ENCODE peak calls at places on chromosomes 1 and 21, in nine cellular contexts. X is stomach, F is spleen, N is H1, P is IMR-90, L is adrenal gland, C is heart left ventricle, H is uterus, E is prostate gland. S is an unnamed sample. For H3K27me3, the result is how much of the 10 kb centered on the place peaks cover.

GRCh38 chr21:15735409-15735808 is 5.6 kb downstream of the USP25 start:
- DNase-seq in C (no peak), X (no peak), E (no peak), F (no peak), N (no peak), H (no peak), P (no peak), L (no peak), S (no peak)

GRCh38 chr1:185453496-185454192 is 136.6 kb upstream of the IVNS1ABP start:
- DNase-seq in N (no peak), E (no peak), C (no peak), H (no peak), P (peak), L (no peak), F (no peak), X (no peak), S (no peak)

GRCh38 chr1:89672489-89673183 is 39.7 kb downstream of the LRRC8C start:
- DNase-seq in H (no peak), N (no peak), F (no peak), E (no peak), X (no peak), P (peak), L (no peak), C (no peak), S (no peak)

GRCh38 chr1:203317429-203318228 is 12.3 kb downstream of the BTG2 start:
- DNase-seq in N (no peak), L (no peak), C (no peak), H (no peak), F (no peak), P (no peak), E (no peak), X (no peak), S (peak)

GRCh38 chr1:72623299-72623708 is 341.0 kb upstream of the NEGR1 start:
- DNase-seq in P (peak), L (no peak), E (peak), C (no peak), X (no peak), N (peak), F (no peak), H (no peak), S (peak)

GRCh38 chr1:24896176-24896575 is 33.9 kb downstream of the RUNX3 start:
- DNase-seq in C (no peak), E (no peak), H (no peak), X (peak), F (no peak), N (peak), L (no peak), P (no peak), S (no peak)

GRCh38 chr21:45942011-45942546 is 39.5 kb upstream of the COL6A1 start:
- DNase-seq in P (no peak), H (no peak), N (no peak), F (no peak), E (no peak), L (no peak), X (no peak), C (no peak), S (no peak)

GRCh38 chr1:235246022-235246948 is 81.7 kb downstream of the ARID4B start:
- DNase-seq in L (no peak), H (no peak), X (no peak), N (no peak), P (no peak), F (no peak), C (no peak), E (no peak), S (no peak)

GRCh38 chr1:155929057-155929456 is 5.2 kb downstream of the KHDC4 start:
- DNase-seq in H (no peak), L (peak), F (no peak), C (no peak), P (no peak), X (no peak), E (no peak), N (no peak), S (no peak)

GRCh38 chr1:231776006-231776707 is 149.6 kb downstream of the DISC1 start:
- DNase-seq in F (no peak), H (no peak), C (no peak), L (no peak), E (no peak), N (no peak), X (no peak), P (peak), S (no peak)

GRCh38 chr1:9755441-9755995 is 68.2 kb downstream of the CLSTN1 start:
- DNase-seq in N (no peak), E (no peak), L (no peak), H (no peak), P (no peak), X (no peak), F (peak), C (no peak), S (no peak)

GRCh38 chr1:48679868-48680267 is 96.8 kb downstream of the BEND5 start:
- DNase-seq in P (no peak), H (no peak), L (no peak), F (no peak), E (no peak), X (no peak), N (no peak), C (no peak), S (no peak)

GRCh38 chr1:23097316-23097715 is 71.3 kb downstream of the LUZP1 start:
- DNase-seq in C (no peak), F (no peak), P (peak), L (no peak), X (no peak), N (no peak), E (no peak), H (no peak), S (no peak)

GRCh38 chr1:168613689-168614655 is 37.6 kb downstream of the XCL1 start:
- DNase-seq in F (no peak), N (no peak), C (peak), X (no peak), L (no peak), E (no peak), H (peak), P (no peak), S (no peak)

GRCh38 chr1:99305626-99306025 is 41.3 kb downstream of the PLPPR4 start:
- DNase-seq in P (peak), L (no peak), X (no peak), E (no peak), C (no peak), H (no peak), F (no peak), N (no peak), S (no peak)

GRCh38 chr1:58779837-58780585 is 3.8 kb downstream of the JUN start:
- DNase-seq in P (peak), L (peak), N (no peak), X (peak), F (no peak), H (peak), C (peak), E (peak), S (peak)

GRCh38 chr21:15804247-15804985 is 74.6 kb downstream of the USP25 start:
- DNase-seq in F (no peak), X (no peak), H (no peak), P (no peak), L (no peak), N (no peak), C (no peak), E (no peak), S (no peak)

GRCh38 chr1:157137773-157138219 is 399 bp downstream of the ETV3 start:
- DNase-seq in F (no peak), X (no peak), N (peak), C (no peak), H (no peak), L (no peak), E (no peak), P (no peak), S (no peak)

GRCh38 chr1:196660272-196660671 is 8.4 kb downstream of the CFH start:
- DNase-seq in X (no peak), N (no peak), P (no peak), L (no peak), C (no peak), F (no peak), E (no peak), H (no peak), S (no peak)

GRCh38 chr1:15272009-15272781 is 25.2 kb downstream of the FHAD1 start:
- DNase-seq in C (peak), F (no peak), X (peak), N (peak), P (peak), E (peak), H (peak), L (peak), S (peak)

GRCh38 chr1:180040034-180040433 is 85.4 kb downstream of the CEP350 start:
- DNase-seq in X (no peak), E (no peak), F (no peak), N (no peak), C (no peak), P (peak), L (peak), H (no peak), S (no peak)

DNA sequence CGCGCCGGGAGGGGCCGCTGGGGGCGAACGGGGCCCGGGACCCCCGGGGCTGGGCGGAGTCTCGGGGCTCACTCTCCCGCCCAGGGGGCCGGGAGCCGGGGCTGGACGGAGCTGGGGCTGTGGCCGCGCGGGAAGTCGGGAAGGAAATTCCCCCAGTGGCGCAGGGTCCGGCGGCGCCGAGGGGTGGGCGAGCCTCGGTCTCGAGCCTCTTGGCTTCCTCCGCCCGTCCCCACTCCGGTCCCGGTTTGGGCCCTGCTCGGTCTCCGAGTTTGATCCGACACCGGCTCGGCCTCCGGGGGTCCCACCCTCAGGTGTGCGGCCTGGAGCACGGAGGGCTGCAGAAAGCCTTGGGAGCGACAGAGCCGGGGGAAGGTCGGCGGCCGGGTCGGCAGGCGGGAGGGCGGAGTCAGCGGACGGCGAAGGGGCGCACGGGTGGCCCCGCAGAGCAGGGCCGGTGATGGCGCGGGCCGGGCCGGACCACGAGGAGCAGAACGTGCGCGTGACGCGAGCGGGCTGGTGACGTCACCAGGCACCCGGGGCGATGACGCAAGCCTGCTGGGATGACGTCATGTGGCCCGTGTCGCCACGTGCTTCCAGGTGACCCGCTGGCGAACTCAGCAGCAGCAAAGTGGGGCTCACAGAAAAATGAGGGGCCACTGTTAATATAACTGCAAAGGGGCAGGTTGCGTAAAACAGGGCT is 610 bp upstream of the HES4 start:
- DNase-seq in L (peak), C (peak), F (peak), E (peak), X (peak), P (peak), N (peak), H (peak), S (peak)
- H3K27me3 ChIP-seq in L (half or more), C (under half), F (half or more), E (under half), X (under half), P (under half), N (half or more), H (under half), S (under half)

GRCh38 chr1:228148196-228148861 is 1.4 kb upstream of the GJC2 start:
- DNase-seq in X (no peak), L (no peak), C (peak), H (peak), N (peak), F (no peak), P (no peak), E (no peak), S (no peak)

GRCh38 chr1:228148971-228149340 is 774 bp upstream of the GJC2 start:
- DNase-seq in X (no peak), L (no peak), C (no peak), P (no peak), E (no peak), N (peak), F (no peak), H (no peak), S (peak)

GRCh38 chr1:228150021-228150457 is 309 bp downstream of the GJC2 start:
- DNase-seq in L (no peak), E (no peak), P (no peak), X (no peak), C (peak), H (peak), F (no peak), N (no peak), S (peak)

GRCh38 chr1:228150458-228151169 is 884 bp downstream of the GJC2 start:
- DNase-seq in P (peak), L (peak), F (no peak), H (peak), X (no peak), E (no peak), N (peak), C (peak), S (peak)

GRCh38 chr1:228149341-228150020 is at the start of gene GJC2:
- DNase-seq in X (no peak), C (peak), L (no peak), P (peak), H (peak), N (peak), F (no peak), E (no peak), S (no peak)
- TF ChIP-seq POLR2A in X (no peak), C (no peak), L (no peak), P (no peak), H (no peak), N (no peak), F (no peak), E (peak), S (no peak)

DNA sequence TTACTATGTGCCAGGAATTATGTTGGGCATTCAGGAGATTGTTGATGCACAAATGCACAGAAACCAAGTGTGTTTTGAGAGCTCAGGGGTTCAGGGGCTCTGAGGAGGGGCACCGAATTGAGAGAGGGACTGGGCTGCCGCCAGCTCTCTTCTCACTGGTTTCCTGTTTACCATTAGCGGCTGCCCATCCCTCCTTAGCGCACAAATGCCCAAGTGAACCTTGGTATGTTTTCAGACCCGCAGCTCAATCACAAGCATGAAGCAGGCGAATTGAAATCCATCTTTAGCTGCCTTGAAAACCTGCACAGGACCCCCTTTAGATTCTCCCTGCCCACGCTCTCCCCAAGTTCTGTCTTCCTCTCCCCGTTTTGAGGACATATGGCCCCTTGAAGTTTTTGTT is 61.2 kb upstream of the ACOT11 start:
- DNase-seq in E (no peak), L (no peak), N (no peak), F (no peak), X (no peak), H (no peak), C (no peak), P (no peak), S (no peak)
- H3K4me3 ChIP-seq in E (no peak), L (no peak), N (peak), F (no peak), X (no peak), H (no peak), C (peak), P (no peak), S (no peak)

GRCh38 chr1:4584471-4584870 is 69.9 kb upstream of the AJAP1 start:
- DNase-seq in X (no peak), C (no peak), N (no peak), F (no peak), E (no peak), H (no peak), L (no peak), P (no peak), S (no peak)
- H3K27me3 ChIP-seq in X (under half), C (under half), N (under half), F (under half), E (under half), H (under half), L (under half), P (under half), S (under half)

DNA sequence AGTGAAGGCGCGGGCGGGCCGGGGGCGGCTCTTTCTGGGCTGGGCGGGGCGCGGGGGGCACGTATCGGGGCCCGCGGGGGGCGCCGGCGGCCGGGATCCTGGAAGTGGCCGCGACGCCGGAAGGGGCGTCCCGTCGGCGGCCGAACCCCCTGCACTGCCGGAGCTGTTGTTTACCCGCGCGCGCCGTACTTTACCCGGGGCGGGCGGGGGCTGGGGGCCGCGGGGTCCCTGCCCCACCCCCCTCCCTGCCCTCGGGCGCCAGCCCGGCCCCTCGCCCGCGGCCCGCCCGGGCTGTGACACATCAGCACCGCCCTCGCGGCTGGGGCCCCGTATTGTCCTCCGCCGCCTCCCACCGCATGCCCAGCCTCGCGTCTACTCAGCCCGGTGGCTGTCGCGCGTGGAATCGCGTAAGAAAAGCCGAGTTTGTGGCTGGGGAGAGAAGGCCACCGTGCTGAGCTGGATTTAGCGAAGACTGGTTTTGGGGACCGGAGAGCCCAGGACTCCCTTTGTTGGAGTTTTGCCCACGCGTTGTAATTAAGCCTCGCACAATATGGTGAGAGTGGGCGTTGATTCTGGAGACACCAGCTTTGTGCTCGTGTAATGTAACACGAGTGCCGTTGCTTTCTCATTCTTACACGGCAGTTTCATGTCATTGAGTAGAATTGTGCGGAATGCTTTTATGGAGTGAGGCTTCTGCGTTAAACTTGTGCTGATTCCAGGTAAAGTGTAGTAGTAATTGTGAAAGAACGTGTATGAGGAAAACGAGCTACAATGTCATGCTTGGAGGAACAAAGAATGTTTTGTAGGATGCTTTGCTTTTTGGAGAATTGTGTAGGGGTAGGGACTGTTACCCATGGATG is 554 bp downstream of the BACH1 start:
- DNase-seq in P (peak), L (peak), N (no peak), F (peak), X (peak), H (peak), E (peak), C (peak), S (peak)
- TF ChIP-seq POLR2A in P (peak), L (no peak), N (no peak), F (no peak), X (no peak), H (no peak), E (no peak), C (no peak), S (peak)

GRCh38 chr21:44382536-44382935 is 29.1 kb downstream of the TRPM2 start:
- DNase-seq in H (no peak), F (no peak), L (no peak), C (no peak), P (no peak), N (no peak), E (no peak), X (no peak), S (no peak)

GRCh38 chr21:44378646-44379581 is 25.5 kb downstream of the TRPM2 start:
- DNase-seq in F (no peak), E (no peak), X (no peak), N (no peak), L (no peak), C (peak), H (no peak), P (no peak), S (no peak)

GRCh38 chr21:44379991-44380865 is 26.8 kb downstream of the TRPM2 start:
- DNase-seq in E (no peak), F (no peak), X (no peak), P (no peak), L (no peak), N (no peak), C (peak), H (no peak), S (no peak)

GRCh38 chr21:44381874-44382273 is 28.5 kb downstream of the TRPM2 start:
- DNase-seq in H (no peak), N (no peak), C (no peak), L (no peak), F (no peak), X (no peak), E (no peak), P (no peak), S (no peak)

GRCh38 chr21:44380876-44381275 is 27.5 kb downstream of the TRPM2 start:
- DNase-seq in X (no peak), C (peak), F (no peak), L (no peak), P (no peak), E (no peak), N (no peak), H (no peak), S (no peak)
- H3K4me3 ChIP-seq in X (no peak), C (no peak), F (no peak), L (no peak), P (no peak), E (no peak), N (no peak), H (no peak), S (no peak)

GRCh38 chr1:37606481-37607263 is 10.9 kb upstream of the GNL2 start:
- DNase-seq in C (no peak), H (peak), X (no peak), P (peak), E (no peak), F (no peak), L (no peak), N (no peak), S (no peak)

GRCh38 chr1:37601441-37601840 is 5.7 kb upstream of the GNL2 start:
- DNase-seq in L (no peak), P (no peak), E (no peak), X (no peak), F (no peak), N (no peak), C (no peak), H (no peak), S (no peak)

GRCh38 chr1:37605806-37606474 is 10.2 kb upstream of the GNL2 start:
- DNase-seq in E (peak), P (no peak), H (peak), C (no peak), F (no peak), N (no peak), X (no peak), L (no peak), S (no peak)

GRCh38 chr1:37602750-37603694 is 7.3 kb upstream of the GNL2 start:
- DNase-seq in N (peak), F (no peak), E (no peak), P (peak), X (no peak), C (no peak), L (peak), H (no peak), S (peak)

GRCh38 chr1:37605061-37605650 is 9.4 kb upstream of the GNL2 start:
- DNase-seq in C (no peak), E (no peak), F (no peak), X (no peak), P (no peak), H (no peak), L (no peak), N (no peak), S (no peak)
- H3K27me3 ChIP-seq in C (under half), E (under half), F (under half), X (under half), P (under half), H (under half), L (under half), N (under half), S (under half)

GRCh38 chr1:30185313-30185712 is 538.1 kb downstream of the MATN1 start:
- DNase-seq in N (no peak), L (no peak), F (no peak), H (no peak), C (no peak), P (no peak), X (no peak), E (no peak), S (no peak)
- TF ChIP-seq POLR2A in N (no peak), L (no peak), F (no peak), H (no peak), C (no peak), P (no peak), X (no peak), E (no peak), S (no peak)

GRCh38 chr1:106962591-106962990 is 93.9 kb upstream of the PRMT6 start:
- DNase-seq in F (no peak), E (no peak), L (no peak), N (no peak), C (no peak), X (no peak), H (no peak), P (no peak), S (no peak)
- H3K4me3 ChIP-seq in F (no peak), E (no peak), L (no peak), N (no peak), C (no peak), X (no peak), H (no peak), P (no peak), S (no peak)